ENCODE peak calls at places on chromosomes 2 and 18, in seven cellular contexts. P is breast epithelium, D is cardiac fibroblast, W is choroid plexus epithelial cell, M is body of pancreas, J is foreskin fibroblast, N is A549. L is an unnamed sample.

GRCh38 chr2:233116946-233117345 is 56.8 kb downstream of the INPP5D start:
- DNase-seq in N (no peak), W (no peak), M (no peak), D (no peak), P (no peak), J (no peak), L (no peak)

GRCh38 chr2:203480623-203481022 is 54.5 kb downstream of the RAPH1 start:
- DNase-seq in P (no peak), D (no peak), M (no peak), J (no peak), W (no peak), N (no peak), L (no peak)

GRCh38 chr2:237695201-237695780 is 67.9 kb downstream of the LRRFIP1 start:
- DNase-seq in P (no peak), J (peak), W (peak), M (no peak), N (peak), D (peak), L (peak)

GRCh38 chr2:153601812-153602211 is 123.2 kb upstream of the RPRM start:
- DNase-seq in P (no peak), J (no peak), D (no peak), M (no peak), N (no peak), W (no peak), L (no peak)

GRCh38 chr2:127604986-127605385 is 41.0 kb upstream of the GPR17 start:
- DNase-seq in N (no peak), D (no peak), J (no peak), W (no peak), M (no peak), P (peak), L (no peak)

GRCh38 chr18:76562286-76562840 is 67.3 kb upstream of the ZNF516 start:
- DNase-seq in N (no peak), M (no peak), W (no peak), J (no peak), D (no peak), P (no peak), L (no peak)

GRCh38 chr2:105749583-105750399 is 5.1 kb downstream of the NCK2 start:
- DNase-seq in P (no peak), J (no peak), D (peak), W (peak), N (no peak), M (no peak), L (peak)

GRCh38 chr18:64134044-64134757 is 14.7 kb downstream of the LINC00305 start:
- DNase-seq in W (peak), N (peak), P (no peak), D (no peak), M (no peak), J (no peak), L (no peak)

GRCh38 chr2:215860076-215860475 is 153.3 kb downstream of the MREG start:
- DNase-seq in M (no peak), J (no peak), P (no peak), D (peak), W (no peak), N (no peak), L (no peak)
- H3K4me3 ChIP-seq in M (no peak), J (no peak), P (no peak), D (no peak), W (no peak), N (no peak), L (no peak)

DNA sequence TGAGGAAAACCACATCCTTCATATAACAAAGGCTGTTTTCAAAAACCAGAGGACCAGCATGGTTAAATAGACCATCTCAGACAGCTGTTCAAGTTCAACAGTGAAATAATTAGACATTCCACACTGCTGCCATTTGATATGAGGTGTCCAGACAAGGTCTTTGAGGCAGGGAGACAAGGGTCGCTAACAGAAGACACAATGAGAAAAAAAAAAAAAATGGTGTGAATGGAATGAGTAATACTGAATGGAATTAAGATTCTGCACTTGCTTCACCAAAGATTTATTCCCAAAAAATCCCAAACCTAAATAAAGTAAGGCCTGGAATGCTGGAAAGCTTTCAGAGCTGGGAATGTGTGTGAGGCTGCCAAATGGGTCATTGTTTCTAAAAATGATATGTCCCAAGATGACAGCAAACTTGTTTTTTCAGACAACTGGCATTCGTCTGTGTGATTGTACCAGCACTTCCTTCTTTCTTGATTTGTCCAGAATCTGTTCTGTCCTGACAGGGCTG is 85.3 kb upstream of the ITGA4 start:
- DNase-seq in N (no peak), M (peak), P (no peak), J (peak), W (no peak), D (peak), L (peak)
- TF ChIP-seq CTCF in N (no peak), M (no peak), P (no peak), J (no peak), W (no peak), D (no peak), L (no peak)

DNA sequence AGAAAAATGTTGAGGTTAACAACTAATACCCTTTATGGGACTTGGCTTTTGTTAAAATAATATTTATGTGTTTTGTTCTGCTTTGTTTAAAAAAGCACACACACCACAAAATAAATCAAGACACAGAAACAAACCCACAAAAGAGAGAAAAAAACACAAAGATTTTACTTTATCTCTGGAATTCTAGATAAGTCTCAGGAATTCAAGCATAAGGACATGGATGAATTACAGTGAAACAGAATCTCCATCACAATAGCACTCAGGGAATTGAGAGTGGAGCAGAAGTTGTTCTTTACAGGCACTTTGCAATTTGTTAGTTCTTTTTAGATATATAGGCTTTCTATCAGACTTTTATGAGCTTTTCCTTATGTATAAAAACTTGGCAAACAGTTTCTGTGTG is 360.9 kb upstream of the ZC3H15 start:
- DNase-seq in M (no peak), D (no peak), P (no peak), J (no peak), W (no peak), N (no peak), L (no peak)
- H3K4me3 ChIP-seq in M (no peak), D (no peak), P (no peak), J (no peak), W (no peak), N (no peak), L (no peak)

DNA sequence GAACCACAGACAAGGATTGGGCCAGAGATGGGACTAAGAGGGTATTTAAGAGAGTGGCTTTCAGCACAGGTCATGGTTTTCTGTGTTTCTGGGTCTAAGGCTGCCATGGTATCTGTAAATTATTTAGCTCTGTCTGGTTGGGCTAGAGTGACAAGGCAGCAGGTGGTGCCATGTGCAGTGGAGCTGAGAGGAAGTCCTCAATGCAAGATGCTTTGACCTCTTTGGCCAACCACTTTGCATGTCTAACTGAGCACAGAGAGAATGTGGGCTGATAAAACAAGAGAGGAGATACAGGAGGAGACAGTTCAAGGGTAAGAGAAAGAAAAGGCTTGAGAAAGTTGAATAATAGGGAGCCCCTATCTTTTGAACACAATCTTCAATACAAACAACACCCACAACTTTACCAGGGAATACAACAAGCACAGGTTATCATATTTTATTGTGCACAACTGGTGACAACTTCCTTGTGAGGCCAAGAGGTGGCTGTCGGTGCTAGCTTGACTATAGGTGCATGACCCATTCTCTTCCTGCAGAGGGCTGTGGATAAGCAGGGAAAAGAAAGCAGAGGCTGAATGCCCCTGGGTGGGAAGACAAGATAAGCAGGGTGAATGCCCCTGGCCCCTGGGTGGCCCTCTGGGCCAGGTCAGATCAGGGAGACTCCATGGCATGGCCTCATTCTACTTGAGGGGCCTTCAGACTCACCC is 12.3 kb downstream of the FLACC1 start:
- DNase-seq in N (peak), D (no peak), W (no peak), P (no peak), M (no peak), J (no peak), L (no peak)
- TF ChIP-seq CTCF in N (peak), D (no peak), W (no peak), P (no peak), M (peak), J (no peak), L (no peak)

DNA sequence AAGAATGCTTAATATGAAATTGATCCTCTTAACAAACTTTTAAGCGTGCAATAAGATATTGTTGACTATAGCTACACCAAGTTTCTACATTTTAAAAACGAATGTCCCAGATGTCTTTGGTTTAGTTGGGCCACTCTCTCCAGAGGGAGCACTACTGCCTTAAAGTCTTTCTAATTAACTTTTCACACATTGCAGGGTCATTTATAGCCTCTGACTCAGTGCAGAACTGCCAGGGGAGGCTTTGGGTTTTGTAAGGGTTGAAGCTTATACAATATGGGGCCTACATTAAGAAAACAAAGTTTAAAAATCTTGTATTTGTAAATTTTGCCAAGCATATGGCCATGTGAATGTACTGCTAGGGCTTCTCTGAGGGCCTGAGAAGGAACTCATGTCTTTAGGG is 30.2 kb upstream of the SLC8A1 start:
- DNase-seq in W (no peak), J (no peak), D (no peak), N (no peak), P (no peak), M (no peak), L (no peak)
- H3K4me3 ChIP-seq in W (no peak), J (no peak), D (no peak), N (no peak), P (no peak), M (no peak), L (no peak)

DNA sequence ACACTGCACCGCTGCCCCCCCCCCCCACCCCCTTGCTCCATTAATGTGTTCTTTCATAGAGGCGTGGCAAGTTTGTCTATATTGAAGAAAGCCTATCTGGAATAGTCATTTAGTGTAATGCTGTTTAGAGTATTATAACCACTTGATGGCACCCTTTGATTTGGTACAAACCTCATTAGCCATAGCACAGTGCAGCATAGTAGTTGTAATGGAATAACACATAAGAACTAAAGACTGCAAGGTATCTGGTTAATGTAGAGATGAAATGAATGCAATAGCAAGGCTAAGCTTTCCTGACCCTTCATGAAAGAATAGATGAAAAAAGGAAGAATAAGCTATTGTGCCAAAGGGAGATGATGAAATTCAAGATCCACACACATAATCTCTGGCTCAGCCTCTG is 81.9 kb downstream of the EHBP1 start:
- DNase-seq in D (peak), P (no peak), N (peak), M (no peak), J (no peak), W (peak), L (peak)
- TF ChIP-seq CTCF in D (peak), P (no peak), N (peak), M (peak), J (peak), W (peak), L (peak)

GRCh38 chr2:222989431-222989830 is 62.6 kb upstream of the KCNE4 start:
- DNase-seq in P (no peak), W (no peak), N (no peak), D (no peak), J (no peak), M (no peak), L (no peak)
- H3K4me3 ChIP-seq in P (no peak), W (no peak), N (no peak), D (no peak), J (no peak), M (no peak), L (no peak)

GRCh38 chr2:205540066-205540465 is 142.2 kb upstream of the NRP2 start:
- DNase-seq in M (no peak), P (no peak), N (no peak), W (no peak), D (no peak), J (no peak), L (no peak)

GRCh38 chr2:205543262-205543843 is 138.9 kb upstream of the NRP2 start:
- DNase-seq in N (no peak), M (no peak), W (no peak), P (no peak), D (no peak), J (no peak), L (no peak)

GRCh38 chr2:205534997-205535396 is 147.3 kb upstream of the NRP2 start:
- DNase-seq in W (no peak), N (no peak), J (no peak), M (no peak), D (no peak), P (no peak), L (no peak)

GRCh38 chr2:205543937-205544702 is 138.2 kb upstream of the NRP2 start:
- DNase-seq in P (no peak), N (no peak), D (peak), W (no peak), M (no peak), J (no peak), L (no peak)

DNA sequence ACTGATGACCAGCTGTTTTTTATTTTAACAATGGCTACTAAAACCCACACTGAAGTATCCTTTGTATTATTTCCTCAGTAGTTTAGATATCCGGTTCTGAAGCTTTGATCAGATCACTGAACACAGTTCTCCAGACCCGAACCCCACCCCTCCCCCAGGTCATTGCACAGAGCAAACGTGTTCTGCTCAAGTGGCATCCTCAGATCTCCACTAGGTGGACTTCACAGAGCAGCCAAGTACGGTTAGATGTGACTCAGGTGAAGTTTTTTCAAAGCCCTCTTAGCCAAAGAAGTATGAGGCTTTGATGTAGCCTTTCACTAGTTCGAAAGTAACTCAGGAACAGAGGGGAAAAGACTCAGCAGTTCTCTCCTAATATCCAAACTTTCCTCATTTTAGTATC is 142.7 kb upstream of the NRP2 start:
- DNase-seq in D (peak), W (no peak), M (no peak), P (no peak), N (peak), J (no peak), L (no peak)
- TF ChIP-seq CTCF in D (no peak), W (no peak), M (no peak), P (no peak), N (no peak), J (no peak), L (peak)

DNA sequence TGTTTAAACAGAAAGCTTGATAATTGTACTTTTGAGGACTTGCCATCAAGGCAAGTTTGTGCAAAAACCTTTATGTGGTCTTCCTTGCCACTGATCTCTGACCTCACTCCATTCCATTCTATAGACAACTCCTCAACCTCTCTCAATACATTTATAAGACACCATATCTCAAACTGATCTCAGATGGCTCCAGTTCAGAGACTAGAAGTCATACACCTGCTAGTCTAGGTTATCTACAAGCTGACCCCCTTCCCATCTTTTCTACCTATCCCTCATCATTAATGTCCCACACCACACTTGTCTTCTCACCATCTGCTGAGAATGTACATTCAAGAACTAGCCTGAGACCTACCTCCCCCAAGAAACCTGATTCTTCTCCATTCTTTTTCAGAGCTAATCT is 113.1 kb downstream of the METTL8 start:
- DNase-seq in W (no peak), D (no peak), J (no peak), M (no peak), P (no peak), N (no peak), L (no peak)
- H3K4me3 ChIP-seq in W (no peak), D (no peak), J (no peak), M (no peak), P (no peak), N (no peak), L (no peak)

GRCh38 chr18:34223164-34223892 is 1.4 kb downstream of the NOL4 start:
- DNase-seq in J (no peak), D (no peak), W (no peak), N (peak), P (no peak), M (no peak), L (no peak)
- TF ChIP-seq CTCF in J (no peak), D (no peak), W (no peak), N (no peak), P (no peak), M (no peak), L (no peak)

L was measured in fibroblast of mammary gland.